ENCODE peak calls at places on chromosomes 7 and 10, in nine cellular contexts. G is suprapubic skin, C is prostate gland, O is A549, H is stomach, A is HCT116, W is gastrocnemius medialis, U is uterus, V is transverse colon. L is an unnamed sample.

GRCh38 chr7:47474937-47475879 is 106.7 kb downstream of the TNS3 start:
- DNase-seq in G (peak; percentile 92), C (peak; percentile 40), O (peak; percentile 93), H (peak; percentile 94), A (peak; percentile 91), W (peak; percentile 98), U (peak; percentile 87), V (peak; percentile 93), L (peak; percentile 90)

GRCh38 chr7:42972703-42973500 is 40.7 kb downstream of the MRPL32 start:
- DNase-seq in G (peak; percentile 73), C (no peak), O (peak; percentile 76), H (peak; percentile 25), A (no peak), W (no peak), U (peak; percentile 81), V (peak; percentile 17), L (peak; percentile 22)

GRCh38 chr10:62433181-62433692 is 59.1 kb downstream of the ZNF365 start:
- DNase-seq in G (peak; percentile 78), C (no peak), O (peak; percentile 80), H (no peak), A (peak; percentile 35), W (peak; percentile 33), U (peak; percentile 87), V (no peak), L (peak; percentile 30)

GRCh38 chr10:44347609-44348400 is 37.1 kb downstream of the CXCL12 start:
- DNase-seq in G (no peak), C (no peak), O (no peak), H (no peak), A (no peak), W (no peak), U (no peak), V (no peak), L (no peak)

GRCh38 chr7:25032774-25033743 is 53.1 kb upstream of the OSBPL3 start:
- DNase-seq in G (no peak), C (no peak), O (no peak), H (no peak), A (no peak), W (no peak), U (no peak), V (no peak), L (no peak)

GRCh38 chr7:123580406-123581161 is 21.0 kb upstream of the ASB15 start:
- DNase-seq in G (no peak), C (no peak), O (peak; percentile 53), H (no peak), A (peak; percentile 35), W (no peak), U (no peak), V (no peak), L (no peak)

GRCh38 chr10:104580774-104581675 is 60.1 kb upstream of the SORCS3 start:
- DNase-seq in G (peak; percentile 70), C (peak; percentile 65), O (peak; percentile 63), H (peak; percentile 79), A (peak; percentile 64), W (peak; percentile 28), U (peak; percentile 67), V (peak; percentile 64), L (peak; percentile 58)

GRCh38 chr10:36021096-36021495 is 379.0 kb upstream of the FZD8 start:
- DNase-seq in G (no peak), C (no peak), O (no peak), H (no peak), A (no peak), W (no peak), U (no peak), V (no peak), L (no peak)

GRCh38 chr10:43255644-43256431 is 11.0 kb downstream of the RASGEF1A start:
- DNase-seq in G (no peak), C (no peak), O (peak; percentile 34), H (peak; percentile 27), A (peak; percentile 21), W (peak; percentile 5), U (peak; percentile 12), V (no peak), L (peak; percentile 17)

GRCh38 chr7:129875745-129876411 is 76.9 kb downstream of the UBE2H start:
- DNase-seq in G (no peak), C (no peak), O (peak; percentile 30), H (no peak), A (no peak), W (no peak), U (no peak), V (no peak), L (no peak)

GRCh38 chr7:158044156-158044823 is 543.3 kb downstream of the PTPRN2 start:
- DNase-seq in G (peak; percentile 18), C (no peak), O (no peak), H (no peak), A (no peak), W (no peak), U (no peak), V (no peak), L (no peak)

GRCh38 chr10:11525503-11525902 is 85.9 kb downstream of the USP6NL start:
- DNase-seq in G (peak; percentile 80), C (no peak), O (no peak), H (no peak), A (no peak), W (peak; percentile 45), U (peak; percentile 65), V (peak; percentile 27), L (no peak)

GRCh38 chr10:117186832-117187615 is 10.3 kb upstream of the KCNK18 start:
- DNase-seq in G (no peak), C (no peak), O (peak; percentile 20), H (no peak), A (peak; percentile 80), W (no peak), U (no peak), V (no peak), L (no peak)

GRCh38 chr10:4654496-4654895 is 171.5 kb upstream of the AKR1E2 start:
- DNase-seq in G (no peak), C (no peak), O (no peak), H (no peak), A (no peak), W (no peak), U (no peak), V (no peak), L (no peak)

GRCh38 chr7:66790725-66791124 is 50.2 kb downstream of the RABGEF1 start:
- DNase-seq in G (no peak), C (no peak), O (no peak), H (no peak), A (no peak), W (no peak), U (no peak), V (no peak), L (no peak)

GRCh38 chr10:131743190-131744151 is 157.3 kb upstream of the PPP2R2D start:
- DNase-seq in G (peak; percentile 47), C (no peak), O (no peak), H (no peak), A (no peak), W (no peak), U (no peak), V (no peak), L (no peak)

GRCh38 chr10:104424719-104425118 is 71.1 kb downstream of the CFAP58 start:
- DNase-seq in G (no peak), C (no peak), O (no peak), H (no peak), A (no peak), W (no peak), U (no peak), V (no peak), L (no peak)

GRCh38 chr7:132394283-132395003 is 181.8 kb downstream of the PLXNA4 start:
- DNase-seq in G (no peak), C (no peak), O (peak; percentile 26), H (no peak), A (peak; percentile 2), W (no peak), U (no peak), V (no peak), L (no peak)

GRCh38 chr10:25465582-25466372 is 291.0 kb downstream of the GPR158 start:
- DNase-seq in G (no peak), C (no peak), O (no peak), H (no peak), A (peak; percentile 31), W (no peak), U (no peak), V (no peak), L (no peak)

GRCh38 chr10:67663449-67664087 is 32.4 kb downstream of the CTNNA3 start:
- DNase-seq in G (no peak), C (no peak), O (no peak), H (no peak), A (no peak), W (peak; percentile 73), U (no peak), V (no peak), L (no peak)

GRCh38 chr10:102405632-102406031 is 10.1 kb downstream of the NFKB2 start:
- DNase-seq in G (no peak), C (no peak), O (no peak), H (no peak), A (no peak), W (no peak), U (no peak), V (no peak), L (no peak)
- TF ChIP-seq POLR2A in G (no peak), C (no peak), O (no peak), H (no peak), A (no peak), W (no peak), U (no peak), V (no peak), L (no peak)

GRCh38 chr10:100489388-100489787 is 26.6 kb downstream of the WNT8B start:
- DNase-seq in G (no peak), C (no peak), O (no peak), H (no peak), A (no peak), W (no peak), U (no peak), V (no peak), L (no peak)
- H3K4me3 ChIP-seq in G (no peak overlapping the region), C (no peak overlapping the region), O (no peak overlapping the region), H (no peak overlapping the region), A (no peak overlapping the region), W (no peak overlapping the region), U (no peak overlapping the region), V (no peak overlapping the region), L (no peak overlapping the region)

DNA sequence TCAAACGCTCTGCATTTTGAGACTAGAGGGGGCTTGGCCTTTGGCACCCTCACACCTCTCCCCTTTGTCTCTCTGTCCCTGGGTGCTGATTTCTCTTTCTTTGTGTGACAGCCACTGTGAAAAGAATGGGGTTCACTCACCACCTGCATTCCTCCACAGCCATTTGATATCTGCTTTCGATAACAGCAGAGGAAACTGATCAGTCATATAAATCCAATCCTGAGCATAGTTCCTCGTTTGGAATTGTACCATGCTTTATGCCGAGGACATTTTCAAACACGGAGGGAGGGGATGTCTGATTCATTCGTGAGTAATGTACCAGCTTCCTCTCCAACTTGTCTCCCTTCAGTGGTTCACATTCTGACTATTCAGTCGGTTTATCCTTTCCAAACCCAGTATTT is 15.8 kb downstream of the MET start:
- DNase-seq in G (no peak), C (no peak), O (peak; percentile 49), H (no peak), A (peak; percentile 73), W (no peak), U (no peak), V (no peak), L (no peak)
- TF ChIP-seq POLR2A in G (no peak), C (no peak), O (no peak), H (no peak), A (no peak), W (no peak), U (no peak), V (no peak), L (no peak)

DNA sequence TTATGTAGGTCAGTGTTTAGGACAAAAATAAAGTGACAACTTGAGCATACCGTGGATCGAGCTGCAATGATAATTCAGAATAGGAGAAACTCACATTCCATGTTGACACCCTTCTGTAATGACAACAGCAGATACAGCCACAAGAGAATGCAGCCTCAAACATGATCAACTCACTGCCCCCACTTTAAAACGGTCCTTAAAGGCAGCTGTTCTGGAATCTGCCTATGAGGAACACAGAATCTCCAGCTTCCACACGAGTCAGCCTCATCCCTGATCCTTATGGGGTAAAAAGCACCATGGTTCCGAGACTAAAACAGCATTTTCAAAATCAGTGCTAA is 32.5 kb upstream of the DAGLB start:
- DNase-seq in G (no peak), C (no peak), O (no peak), H (no peak), A (no peak), W (no peak), U (no peak), V (no peak), L (no peak)
- H3K4me3 ChIP-seq in G (no peak overlapping the region), C (no peak overlapping the region), O (no peak overlapping the region), H (no peak overlapping the region), A (no peak overlapping the region), W (no peak overlapping the region), U (no peak overlapping the region), V (no peak overlapping the region), L (no peak overlapping the region)

L was measured in right lobe of liver.